ENCODE peak calls at places on chromosome 4, in ten cellular contexts. One of them, this sample, is unnamed.

GRCh38 chr4:80012291-80012690 is 60.7 kb downstream of the ANTXR2 start:
- DNase-seq in HEK293T: no peak
- DNase-seq in activated CD4-positive, alpha-beta T cell treated with anti-CD3 and anti-CD28 coated beads, Interleukin-2, amount 10 ng/mL, durations not matched to agents 7 days and 5 days: no peak
- DNase-seq in stimulated activated CD8-positive, alpha-beta memory T cell treated with anti-CD3 and anti-CD28 coated beads, Interleukin-2, amount 100 ng/mL, for 48 hours: no peak
- DNase-seq in fibroblast of the conjunctiva: no peak
- DNase-seq in activated effector memory CD4-positive, alpha-beta T cell treated with anti-CD3 and anti-CD28 coated beads, Interleukin-2, amount 50 U/mL, for 16 hours: no peak
- DNase-seq in astrocyte of the spinal cord: no peak
- DNase-seq in heart right ventricle: no peak
- DNase-seq in hypothalamus: no peak
- DNase-seq in effector CD4-positive, alpha-beta T cell: no peak
- DNase-seq in this sample: no peak

GRCh38 chr4:139054791-139055376 is 39.3 kb downstream of the NOCT start:
- DNase-seq in astrocyte of the spinal cord: no peak
- DNase-seq in hypothalamus: no peak
- DNase-seq in activated CD4-positive, alpha-beta T cell treated with anti-CD3 and anti-CD28 coated beads, Interleukin-2, amount 10 ng/mL, durations not matched to agents 7 days and 5 days: no peak
- DNase-seq in effector CD4-positive, alpha-beta T cell: no peak
- DNase-seq in fibroblast of the conjunctiva: no peak
- DNase-seq in heart right ventricle: no peak
- DNase-seq in stimulated activated CD8-positive, alpha-beta memory T cell treated with anti-CD3 and anti-CD28 coated beads, Interleukin-2, amount 100 ng/mL, for 48 hours: no peak
- DNase-seq in HEK293T: no peak
- DNase-seq in activated effector memory CD4-positive, alpha-beta T cell treated with anti-CD3 and anti-CD28 coated beads, Interleukin-2, amount 50 U/mL, for 16 hours: no peak
- DNase-seq in this sample: no peak

GRCh38 chr4:55545133-55545532 is 1.6 kb downstream of the CLOCK start:
- DNase-seq in astrocyte of the spinal cord: peak
- DNase-seq in heart right ventricle: no peak
- DNase-seq in activated CD4-positive, alpha-beta T cell treated with anti-CD3 and anti-CD28 coated beads, Interleukin-2, amount 10 ng/mL, durations not matched to agents 7 days and 5 days: no peak
- DNase-seq in HEK293T: no peak
- DNase-seq in activated effector memory CD4-positive, alpha-beta T cell treated with anti-CD3 and anti-CD28 coated beads, Interleukin-2, amount 50 U/mL, for 16 hours: no peak
- DNase-seq in hypothalamus: no peak
- DNase-seq in effector CD4-positive, alpha-beta T cell: no peak
- DNase-seq in fibroblast of the conjunctiva: no peak
- DNase-seq in stimulated activated CD8-positive, alpha-beta memory T cell treated with anti-CD3 and anti-CD28 coated beads, Interleukin-2, amount 100 ng/mL, for 48 hours: no peak
- DNase-seq in this sample: no peak

GRCh38 chr4:14196141-14196540 is 568.6 kb upstream of the BOD1L1 start:
- DNase-seq in effector CD4-positive, alpha-beta T cell: no peak
- DNase-seq in heart right ventricle: peak
- DNase-seq in HEK293T: peak
- DNase-seq in activated CD4-positive, alpha-beta T cell treated with anti-CD3 and anti-CD28 coated beads, Interleukin-2, amount 10 ng/mL, durations not matched to agents 7 days and 5 days: peak
- DNase-seq in stimulated activated CD8-positive, alpha-beta memory T cell treated with anti-CD3 and anti-CD28 coated beads, Interleukin-2, amount 100 ng/mL, for 48 hours: no peak
- DNase-seq in activated effector memory CD4-positive, alpha-beta T cell treated with anti-CD3 and anti-CD28 coated beads, Interleukin-2, amount 50 U/mL, for 16 hours: no peak
- DNase-seq in hypothalamus: no peak
- DNase-seq in astrocyte of the spinal cord: peak
- DNase-seq in fibroblast of the conjunctiva: peak
- DNase-seq in this sample: peak

GRCh38 chr4:21641696-21642095 is 306.9 kb downstream of the KCNIP4 start:
- DNase-seq in effector CD4-positive, alpha-beta T cell: no peak
- DNase-seq in hypothalamus: no peak
- DNase-seq in fibroblast of the conjunctiva: no peak
- DNase-seq in stimulated activated CD8-positive, alpha-beta memory T cell treated with anti-CD3 and anti-CD28 coated beads, Interleukin-2, amount 100 ng/mL, for 48 hours: no peak
- DNase-seq in heart right ventricle: no peak
- DNase-seq in activated CD4-positive, alpha-beta T cell treated with anti-CD3 and anti-CD28 coated beads, Interleukin-2, amount 10 ng/mL, durations not matched to agents 7 days and 5 days: no peak
- DNase-seq in astrocyte of the spinal cord: no peak
- DNase-seq in activated effector memory CD4-positive, alpha-beta T cell treated with anti-CD3 and anti-CD28 coated beads, Interleukin-2, amount 50 U/mL, for 16 hours: no peak
- DNase-seq in HEK293T: no peak
- DNase-seq in this sample: no peak

GRCh38 chr4:139222215-139222614 is 45.2 kb upstream of the ELF2 start:
- DNase-seq in heart right ventricle: no peak
- DNase-seq in activated effector memory CD4-positive, alpha-beta T cell treated with anti-CD3 and anti-CD28 coated beads, Interleukin-2, amount 50 U/mL, for 16 hours: no peak
- DNase-seq in activated CD4-positive, alpha-beta T cell treated with anti-CD3 and anti-CD28 coated beads, Interleukin-2, amount 10 ng/mL, durations not matched to agents 7 days and 5 days: no peak
- DNase-seq in effector CD4-positive, alpha-beta T cell: no peak
- DNase-seq in stimulated activated CD8-positive, alpha-beta memory T cell treated with anti-CD3 and anti-CD28 coated beads, Interleukin-2, amount 100 ng/mL, for 48 hours: no peak
- DNase-seq in astrocyte of the spinal cord: no peak
- DNase-seq in hypothalamus: no peak
- DNase-seq in fibroblast of the conjunctiva: no peak
- DNase-seq in HEK293T: no peak
- DNase-seq in this sample: no peak

GRCh38 chr4:123967360-123967759 is 570.8 kb downstream of the SPRY1 start:
- DNase-seq in astrocyte of the spinal cord: no peak
- DNase-seq in effector CD4-positive, alpha-beta T cell: no peak
- DNase-seq in hypothalamus: no peak
- DNase-seq in fibroblast of the conjunctiva: peak
- DNase-seq in HEK293T: no peak
- DNase-seq in activated effector memory CD4-positive, alpha-beta T cell treated with anti-CD3 and anti-CD28 coated beads, Interleukin-2, amount 50 U/mL, for 16 hours: no peak
- DNase-seq in activated CD4-positive, alpha-beta T cell treated with anti-CD3 and anti-CD28 coated beads, Interleukin-2, amount 10 ng/mL, durations not matched to agents 7 days and 5 days: no peak
- DNase-seq in stimulated activated CD8-positive, alpha-beta memory T cell treated with anti-CD3 and anti-CD28 coated beads, Interleukin-2, amount 100 ng/mL, for 48 hours: no peak
- DNase-seq in heart right ventricle: no peak
- DNase-seq in this sample: no peak

GRCh38 chr4:114386637-114387233 is 211.9 kb upstream of the UGT8 start:
- DNase-seq in fibroblast of the conjunctiva: peak
- DNase-seq in stimulated activated CD8-positive, alpha-beta memory T cell treated with anti-CD3 and anti-CD28 coated beads, Interleukin-2, amount 100 ng/mL, for 48 hours: no peak
- DNase-seq in activated effector memory CD4-positive, alpha-beta T cell treated with anti-CD3 and anti-CD28 coated beads, Interleukin-2, amount 50 U/mL, for 16 hours: no peak
- DNase-seq in HEK293T: peak
- DNase-seq in activated CD4-positive, alpha-beta T cell treated with anti-CD3 and anti-CD28 coated beads, Interleukin-2, amount 10 ng/mL, durations not matched to agents 7 days and 5 days: peak
- DNase-seq in effector CD4-positive, alpha-beta T cell: no peak
- DNase-seq in astrocyte of the spinal cord: peak
- DNase-seq in hypothalamus: no peak
- DNase-seq in heart right ventricle: no peak
- DNase-seq in this sample: peak

GRCh38 chr4:143433231-143433630 is 80.3 kb upstream of the SMARCA5 start:
- DNase-seq in stimulated activated CD8-positive, alpha-beta memory T cell treated with anti-CD3 and anti-CD28 coated beads, Interleukin-2, amount 100 ng/mL, for 48 hours: no peak
- DNase-seq in HEK293T: no peak
- DNase-seq in heart right ventricle: no peak
- DNase-seq in effector CD4-positive, alpha-beta T cell: no peak
- DNase-seq in hypothalamus: no peak
- DNase-seq in fibroblast of the conjunctiva: no peak
- DNase-seq in activated effector memory CD4-positive, alpha-beta T cell treated with anti-CD3 and anti-CD28 coated beads, Interleukin-2, amount 50 U/mL, for 16 hours: no peak
- DNase-seq in activated CD4-positive, alpha-beta T cell treated with anti-CD3 and anti-CD28 coated beads, Interleukin-2, amount 10 ng/mL, durations not matched to agents 7 days and 5 days: no peak
- DNase-seq in astrocyte of the spinal cord: no peak
- DNase-seq in this sample: no peak

GRCh38 chr4:41294445-41295062 is 37.8 kb downstream of the UCHL1 start:
- DNase-seq in effector CD4-positive, alpha-beta T cell: peak
- DNase-seq in fibroblast of the conjunctiva: no peak
- DNase-seq in HEK293T: no peak
- DNase-seq in stimulated activated CD8-positive, alpha-beta memory T cell treated with anti-CD3 and anti-CD28 coated beads, Interleukin-2, amount 100 ng/mL, for 48 hours: no peak
- DNase-seq in hypothalamus: no peak
- DNase-seq in activated effector memory CD4-positive, alpha-beta T cell treated with anti-CD3 and anti-CD28 coated beads, Interleukin-2, amount 50 U/mL, for 16 hours: no peak
- DNase-seq in astrocyte of the spinal cord: no peak
- DNase-seq in activated CD4-positive, alpha-beta T cell treated with anti-CD3 and anti-CD28 coated beads, Interleukin-2, amount 10 ng/mL, durations not matched to agents 7 days and 5 days: no peak
- DNase-seq in heart right ventricle: no peak
- DNase-seq in this sample: no peak

GRCh38 chr4:15010038-15010585 is 7.8 kb downstream of the CPEB2 start:
- DNase-seq in hypothalamus: no peak
- DNase-seq in fibroblast of the conjunctiva: no peak
- DNase-seq in activated CD4-positive, alpha-beta T cell treated with anti-CD3 and anti-CD28 coated beads, Interleukin-2, amount 10 ng/mL, durations not matched to agents 7 days and 5 days: no peak
- DNase-seq in effector CD4-positive, alpha-beta T cell: no peak
- DNase-seq in astrocyte of the spinal cord: no peak
- DNase-seq in heart right ventricle: no peak
- DNase-seq in activated effector memory CD4-positive, alpha-beta T cell treated with anti-CD3 and anti-CD28 coated beads, Interleukin-2, amount 50 U/mL, for 16 hours: no peak
- DNase-seq in stimulated activated CD8-positive, alpha-beta memory T cell treated with anti-CD3 and anti-CD28 coated beads, Interleukin-2, amount 100 ng/mL, for 48 hours: no peak
- DNase-seq in HEK293T: no peak
- DNase-seq in this sample: no peak

GRCh38 chr4:154781126-154781982 is at the start of gene RBM46:
- DNase-seq in hypothalamus: no peak
- DNase-seq in stimulated activated CD8-positive, alpha-beta memory T cell treated with anti-CD3 and anti-CD28 coated beads, Interleukin-2, amount 100 ng/mL, for 48 hours: no peak
- DNase-seq in fibroblast of the conjunctiva: no peak
- DNase-seq in activated CD4-positive, alpha-beta T cell treated with anti-CD3 and anti-CD28 coated beads, Interleukin-2, amount 10 ng/mL, durations not matched to agents 7 days and 5 days: no peak
- DNase-seq in effector CD4-positive, alpha-beta T cell: no peak
- DNase-seq in activated effector memory CD4-positive, alpha-beta T cell treated with anti-CD3 and anti-CD28 coated beads, Interleukin-2, amount 50 U/mL, for 16 hours: no peak
- DNase-seq in heart right ventricle: no peak
- DNase-seq in HEK293T: no peak
- DNase-seq in astrocyte of the spinal cord: no peak
- DNase-seq in this sample: no peak

GRCh38 chr4:76096076-76096475 is 21.6 kb downstream of the ART3 start:
- DNase-seq in effector CD4-positive, alpha-beta T cell: no peak
- DNase-seq in astrocyte of the spinal cord: no peak
- DNase-seq in HEK293T: no peak
- DNase-seq in hypothalamus: no peak
- DNase-seq in activated effector memory CD4-positive, alpha-beta T cell treated with anti-CD3 and anti-CD28 coated beads, Interleukin-2, amount 50 U/mL, for 16 hours: no peak
- DNase-seq in activated CD4-positive, alpha-beta T cell treated with anti-CD3 and anti-CD28 coated beads, Interleukin-2, amount 10 ng/mL, durations not matched to agents 7 days and 5 days: no peak
- DNase-seq in heart right ventricle: no peak
- DNase-seq in stimulated activated CD8-positive, alpha-beta memory T cell treated with anti-CD3 and anti-CD28 coated beads, Interleukin-2, amount 100 ng/mL, for 48 hours: no peak
- DNase-seq in fibroblast of the conjunctiva: no peak
- DNase-seq in this sample: no peak

GRCh38 chr4:40931238-40931637 is 181.5 kb downstream of the NSUN7 start:
- DNase-seq in fibroblast of the conjunctiva: no peak
- DNase-seq in heart right ventricle: no peak
- DNase-seq in effector CD4-positive, alpha-beta T cell: no peak
- DNase-seq in hypothalamus: no peak
- DNase-seq in activated CD4-positive, alpha-beta T cell treated with anti-CD3 and anti-CD28 coated beads, Interleukin-2, amount 10 ng/mL, durations not matched to agents 7 days and 5 days: no peak
- DNase-seq in astrocyte of the spinal cord: no peak
- DNase-seq in stimulated activated CD8-positive, alpha-beta memory T cell treated with anti-CD3 and anti-CD28 coated beads, Interleukin-2, amount 100 ng/mL, for 48 hours: no peak
- DNase-seq in HEK293T: no peak
- DNase-seq in activated effector memory CD4-positive, alpha-beta T cell treated with anti-CD3 and anti-CD28 coated beads, Interleukin-2, amount 50 U/mL, for 16 hours: no peak
- DNase-seq in this sample: no peak

GRCh38 chr4:14180983-14181601 is 553.6 kb upstream of the BOD1L1 start:
- DNase-seq in activated CD4-positive, alpha-beta T cell treated with anti-CD3 and anti-CD28 coated beads, Interleukin-2, amount 10 ng/mL, durations not matched to agents 7 days and 5 days: no peak
- DNase-seq in fibroblast of the conjunctiva: no peak
- DNase-seq in astrocyte of the spinal cord: peak
- DNase-seq in hypothalamus: no peak
- DNase-seq in activated effector memory CD4-positive, alpha-beta T cell treated with anti-CD3 and anti-CD28 coated beads, Interleukin-2, amount 50 U/mL, for 16 hours: no peak
- DNase-seq in HEK293T: no peak
- DNase-seq in effector CD4-positive, alpha-beta T cell: no peak
- DNase-seq in stimulated activated CD8-positive, alpha-beta memory T cell treated with anti-CD3 and anti-CD28 coated beads, Interleukin-2, amount 100 ng/mL, for 48 hours: no peak
- DNase-seq in heart right ventricle: no peak
- DNase-seq in this sample: no peak

GRCh38 chr4:150242820-150243458 is 164.7 kb downstream of the DCLK2 start:
- DNase-seq in heart right ventricle: peak
- DNase-seq in hypothalamus: no peak
- DNase-seq in astrocyte of the spinal cord: peak
- DNase-seq in HEK293T: peak
- DNase-seq in activated CD4-positive, alpha-beta T cell treated with anti-CD3 and anti-CD28 coated beads, Interleukin-2, amount 10 ng/mL, durations not matched to agents 7 days and 5 days: peak
- DNase-seq in activated effector memory CD4-positive, alpha-beta T cell treated with anti-CD3 and anti-CD28 coated beads, Interleukin-2, amount 50 U/mL, for 16 hours: no peak
- DNase-seq in effector CD4-positive, alpha-beta T cell: no peak
- DNase-seq in stimulated activated CD8-positive, alpha-beta memory T cell treated with anti-CD3 and anti-CD28 coated beads, Interleukin-2, amount 100 ng/mL, for 48 hours: no peak
- DNase-seq in fibroblast of the conjunctiva: peak
- DNase-seq in this sample: peak

GRCh38 chr4:158238574-158238973 is 28.3 kb downstream of the TMEM144 start:
- DNase-seq in activated CD4-positive, alpha-beta T cell treated with anti-CD3 and anti-CD28 coated beads, Interleukin-2, amount 10 ng/mL, durations not matched to agents 7 days and 5 days: no peak
- DNase-seq in effector CD4-positive, alpha-beta T cell: no peak
- DNase-seq in astrocyte of the spinal cord: no peak
- DNase-seq in stimulated activated CD8-positive, alpha-beta memory T cell treated with anti-CD3 and anti-CD28 coated beads, Interleukin-2, amount 100 ng/mL, for 48 hours: no peak
- DNase-seq in HEK293T: no peak
- DNase-seq in fibroblast of the conjunctiva: no peak
- DNase-seq in activated effector memory CD4-positive, alpha-beta T cell treated with anti-CD3 and anti-CD28 coated beads, Interleukin-2, amount 50 U/mL, for 16 hours: no peak
- DNase-seq in hypothalamus: no peak
- DNase-seq in heart right ventricle: no peak
- DNase-seq in this sample: no peak

GRCh38 chr4:24793219-24794005 is 2.0 kb upstream of the SOD3 start:
- DNase-seq in heart right ventricle: no peak
- DNase-seq in effector CD4-positive, alpha-beta T cell: no peak
- DNase-seq in hypothalamus: no peak
- DNase-seq in activated effector memory CD4-positive, alpha-beta T cell treated with anti-CD3 and anti-CD28 coated beads, Interleukin-2, amount 50 U/mL, for 16 hours: no peak
- DNase-seq in fibroblast of the conjunctiva: no peak
- DNase-seq in astrocyte of the spinal cord: no peak
- DNase-seq in stimulated activated CD8-positive, alpha-beta memory T cell treated with anti-CD3 and anti-CD28 coated beads, Interleukin-2, amount 100 ng/mL, for 48 hours: no peak
- DNase-seq in activated CD4-positive, alpha-beta T cell treated with anti-CD3 and anti-CD28 coated beads, Interleukin-2, amount 10 ng/mL, durations not matched to agents 7 days and 5 days: no peak
- DNase-seq in HEK293T: peak
- DNase-seq in this sample: no peak

GRCh38 chr4:168836482-168836881 is 173.6 kb downstream of the CBR4 start:
- DNase-seq in stimulated activated CD8-positive, alpha-beta memory T cell treated with anti-CD3 and anti-CD28 coated beads, Interleukin-2, amount 100 ng/mL, for 48 hours: no peak
- DNase-seq in HEK293T: no peak
- DNase-seq in activated CD4-positive, alpha-beta T cell treated with anti-CD3 and anti-CD28 coated beads, Interleukin-2, amount 10 ng/mL, durations not matched to agents 7 days and 5 days: no peak
- DNase-seq in activated effector memory CD4-positive, alpha-beta T cell treated with anti-CD3 and anti-CD28 coated beads, Interleukin-2, amount 50 U/mL, for 16 hours: no peak
- DNase-seq in fibroblast of the conjunctiva: no peak
- DNase-seq in heart right ventricle: peak
- DNase-seq in hypothalamus: no peak
- DNase-seq in astrocyte of the spinal cord: no peak
- DNase-seq in effector CD4-positive, alpha-beta T cell: no peak
- DNase-seq in this sample: no peak

GRCh38 chr4:185950891-185951290 is 118.1 kb upstream of the TLR3 start:
- DNase-seq in fibroblast of the conjunctiva: peak
- DNase-seq in activated CD4-positive, alpha-beta T cell treated with anti-CD3 and anti-CD28 coated beads, Interleukin-2, amount 10 ng/mL, durations not matched to agents 7 days and 5 days: no peak
- DNase-seq in hypothalamus: no peak
- DNase-seq in heart right ventricle: no peak
- DNase-seq in HEK293T: no peak
- DNase-seq in stimulated activated CD8-positive, alpha-beta memory T cell treated with anti-CD3 and anti-CD28 coated beads, Interleukin-2, amount 100 ng/mL, for 48 hours: no peak
- DNase-seq in astrocyte of the spinal cord: peak
- DNase-seq in activated effector memory CD4-positive, alpha-beta T cell treated with anti-CD3 and anti-CD28 coated beads, Interleukin-2, amount 50 U/mL, for 16 hours: no peak
- DNase-seq in effector CD4-positive, alpha-beta T cell: no peak
- DNase-seq in this sample: no peak

GRCh38 chr4:153232768-153233167 is 28.5 kb downstream of the TRIM2 start:
- DNase-seq in astrocyte of the spinal cord: no peak
- DNase-seq in effector CD4-positive, alpha-beta T cell: no peak
- DNase-seq in activated effector memory CD4-positive, alpha-beta T cell treated with anti-CD3 and anti-CD28 coated beads, Interleukin-2, amount 50 U/mL, for 16 hours: no peak
- DNase-seq in HEK293T: peak
- DNase-seq in activated CD4-positive, alpha-beta T cell treated with anti-CD3 and anti-CD28 coated beads, Interleukin-2, amount 10 ng/mL, durations not matched to agents 7 days and 5 days: no peak
- DNase-seq in fibroblast of the conjunctiva: no peak
- DNase-seq in heart right ventricle: peak
- DNase-seq in stimulated activated CD8-positive, alpha-beta memory T cell treated with anti-CD3 and anti-CD28 coated beads, Interleukin-2, amount 100 ng/mL, for 48 hours: no peak
- DNase-seq in hypothalamus: no peak
- DNase-seq in this sample: no peak

GRCh38 chr4:3531306-3531886 is 826 bp downstream of the LRPAP1 start:
- DNase-seq in heart right ventricle: no peak
- DNase-seq in stimulated activated CD8-positive, alpha-beta memory T cell treated with anti-CD3 and anti-CD28 coated beads, Interleukin-2, amount 100 ng/mL, for 48 hours: no peak
- DNase-seq in HEK293T: no peak
- DNase-seq in effector CD4-positive, alpha-beta T cell: no peak
- DNase-seq in activated effector memory CD4-positive, alpha-beta T cell treated with anti-CD3 and anti-CD28 coated beads, Interleukin-2, amount 50 U/mL, for 16 hours: no peak
- DNase-seq in activated CD4-positive, alpha-beta T cell treated with anti-CD3 and anti-CD28 coated beads, Interleukin-2, amount 10 ng/mL, durations not matched to agents 7 days and 5 days: no peak
- DNase-seq in astrocyte of the spinal cord: no peak
- DNase-seq in fibroblast of the conjunctiva: no peak
- DNase-seq in hypothalamus: no peak
- DNase-seq in this sample: no peak

GRCh38 chr4:20615492-20616136 is 84.6 kb upstream of the PACRGL start:
- DNase-seq in hypothalamus: no peak
- DNase-seq in fibroblast of the conjunctiva: no peak
- DNase-seq in HEK293T: no peak
- DNase-seq in activated CD4-positive, alpha-beta T cell treated with anti-CD3 and anti-CD28 coated beads, Interleukin-2, amount 10 ng/mL, durations not matched to agents 7 days and 5 days: no peak
- DNase-seq in stimulated activated CD8-positive, alpha-beta memory T cell treated with anti-CD3 and anti-CD28 coated beads, Interleukin-2, amount 100 ng/mL, for 48 hours: no peak
- DNase-seq in activated effector memory CD4-positive, alpha-beta T cell treated with anti-CD3 and anti-CD28 coated beads, Interleukin-2, amount 50 U/mL, for 16 hours: no peak
- DNase-seq in heart right ventricle: no peak
- DNase-seq in astrocyte of the spinal cord: no peak
- DNase-seq in effector CD4-positive, alpha-beta T cell: no peak
- DNase-seq in this sample: no peak

GRCh38 chr4:165208741-165209388 is 1.5 kb downstream of the KLHL2 start:
- DNase-seq in activated effector memory CD4-positive, alpha-beta T cell treated with anti-CD3 and anti-CD28 coated beads, Interleukin-2, amount 50 U/mL, for 16 hours: no peak
- DNase-seq in effector CD4-positive, alpha-beta T cell: no peak
- DNase-seq in astrocyte of the spinal cord: peak
- DNase-seq in activated CD4-positive, alpha-beta T cell treated with anti-CD3 and anti-CD28 coated beads, Interleukin-2, amount 10 ng/mL, durations not matched to agents 7 days and 5 days: no peak
- DNase-seq in heart right ventricle: no peak
- DNase-seq in fibroblast of the conjunctiva: no peak
- DNase-seq in hypothalamus: no peak
- DNase-seq in HEK293T: no peak
- DNase-seq in stimulated activated CD8-positive, alpha-beta memory T cell treated with anti-CD3 and anti-CD28 coated beads, Interleukin-2, amount 100 ng/mL, for 48 hours: no peak
- DNase-seq in this sample: no peak

GRCh38 chr4:183858011-183858615 is 47.0 kb upstream of the STOX2 start:
- DNase-seq in hypothalamus: no peak
- DNase-seq in activated CD4-positive, alpha-beta T cell treated with anti-CD3 and anti-CD28 coated beads, Interleukin-2, amount 10 ng/mL, durations not matched to agents 7 days and 5 days: no peak
- DNase-seq in fibroblast of the conjunctiva: no peak
- DNase-seq in heart right ventricle: no peak
- DNase-seq in HEK293T: no peak
- DNase-seq in astrocyte of the spinal cord: no peak
- DNase-seq in effector CD4-positive, alpha-beta T cell: no peak
- DNase-seq in activated effector memory CD4-positive, alpha-beta T cell treated with anti-CD3 and anti-CD28 coated beads, Interleukin-2, amount 50 U/mL, for 16 hours: no peak
- DNase-seq in stimulated activated CD8-positive, alpha-beta memory T cell treated with anti-CD3 and anti-CD28 coated beads, Interleukin-2, amount 100 ng/mL, for 48 hours: no peak
- DNase-seq in this sample: no peak

GRCh38 chr4:154727540-154727939 is 16.3 kb upstream of the LRAT start:
- DNase-seq in effector CD4-positive, alpha-beta T cell: no peak
- DNase-seq in hypothalamus: no peak
- DNase-seq in stimulated activated CD8-positive, alpha-beta memory T cell treated with anti-CD3 and anti-CD28 coated beads, Interleukin-2, amount 100 ng/mL, for 48 hours: no peak
- DNase-seq in heart right ventricle: no peak
- DNase-seq in activated CD4-positive, alpha-beta T cell treated with anti-CD3 and anti-CD28 coated beads, Interleukin-2, amount 10 ng/mL, durations not matched to agents 7 days and 5 days: no peak
- DNase-seq in HEK293T: no peak
- DNase-seq in activated effector memory CD4-positive, alpha-beta T cell treated with anti-CD3 and anti-CD28 coated beads, Interleukin-2, amount 50 U/mL, for 16 hours: no peak
- DNase-seq in fibroblast of the conjunctiva: no peak
- DNase-seq in astrocyte of the spinal cord: no peak
- DNase-seq in this sample: no peak

GRCh38 chr4:104113850-104114249 is 380.8 kb downstream of the CXXC4 start:
- DNase-seq in astrocyte of the spinal cord: no peak
- DNase-seq in fibroblast of the conjunctiva: no peak
- DNase-seq in hypothalamus: no peak
- DNase-seq in HEK293T: no peak
- DNase-seq in activated effector memory CD4-positive, alpha-beta T cell treated with anti-CD3 and anti-CD28 coated beads, Interleukin-2, amount 50 U/mL, for 16 hours: no peak
- DNase-seq in activated CD4-positive, alpha-beta T cell treated with anti-CD3 and anti-CD28 coated beads, Interleukin-2, amount 10 ng/mL, durations not matched to agents 7 days and 5 days: no peak
- DNase-seq in heart right ventricle: no peak
- DNase-seq in effector CD4-positive, alpha-beta T cell: no peak
- DNase-seq in stimulated activated CD8-positive, alpha-beta memory T cell treated with anti-CD3 and anti-CD28 coated beads, Interleukin-2, amount 100 ng/mL, for 48 hours: no peak
- DNase-seq in this sample: no peak

GRCh38 chr4:73257995-73258667 is 467 bp downstream of the ANKRD17 start:
- DNase-seq in astrocyte of the spinal cord: peak
- DNase-seq in stimulated activated CD8-positive, alpha-beta memory T cell treated with anti-CD3 and anti-CD28 coated beads, Interleukin-2, amount 100 ng/mL, for 48 hours: no peak
- DNase-seq in fibroblast of the conjunctiva: no peak
- DNase-seq in effector CD4-positive, alpha-beta T cell: peak
- DNase-seq in hypothalamus: no peak
- DNase-seq in activated CD4-positive, alpha-beta T cell treated with anti-CD3 and anti-CD28 coated beads, Interleukin-2, amount 10 ng/mL, durations not matched to agents 7 days and 5 days: no peak
- DNase-seq in heart right ventricle: peak
- DNase-seq in activated effector memory CD4-positive, alpha-beta T cell treated with anti-CD3 and anti-CD28 coated beads, Interleukin-2, amount 50 U/mL, for 16 hours: no peak
- DNase-seq in HEK293T: peak
- DNase-seq in this sample: peak

This sample was measured in MM.1S.